ENCODE peak calls at places on chromosomes 7 and 10, in seven cellular contexts. X is kidney glomerular epithelial cell; W is EL; A is tibial nerve; M is activated T-cell treated with anti-CD3 and anti-CD28 coated beads, Interleukin-2, amount 50 U/mL, for 1 hour; J is tibial artery; P is HAP-1. F is an unnamed sample.

GRCh38 chr10:28250782-28251181 is 52.1 kb downstream of the MPP7 start:
- DNase-seq in W (peak), A (no peak), X (peak), J (no peak), M (no peak), P (no peak), F (no peak)

GRCh38 chr7:143511593-143512047 is 33.9 kb downstream of the TAS2R41 start:
- DNase-seq in J (no peak), P (no peak), A (no peak), M (no peak), X (no peak), W (no peak), F (no peak)

GRCh38 chr7:98646465-98646864 is 29.4 kb downstream of the NPTX2 start:
- DNase-seq in M (no peak), X (no peak), J (no peak), W (no peak), P (no peak), A (no peak), F (no peak)

GRCh38 chr10:125113661-125114388 is 46.5 kb downstream of the CTBP2 start:
- DNase-seq in A (peak), W (peak), M (no peak), P (no peak), J (no peak), X (no peak), F (no peak)

GRCh38 chr7:130062246-130062645 is 8.1 kb upstream of the KLHDC10 start:
- DNase-seq in X (no peak), M (no peak), A (no peak), P (no peak), J (no peak), W (no peak), F (no peak)

GRCh38 chr7:946256-946996 is 8.1 kb downstream of the ADAP1 start:
- DNase-seq in J (no peak), A (no peak), W (no peak), X (no peak), P (no peak), M (no peak), F (no peak)

GRCh38 chr10:33353334-33353733 is 18.9 kb upstream of the NRP1 start:
- DNase-seq in P (no peak), J (no peak), M (no peak), W (no peak), A (no peak), X (no peak), F (no peak)

GRCh38 chr7:80386686-80387085 is 125.2 kb downstream of the GNAT3 start:
- DNase-seq in M (no peak), P (no peak), X (no peak), A (no peak), J (no peak), W (peak), F (no peak)

GRCh38 chr7:36723951-36724664 is at the start of gene AOAH:
- DNase-seq in J (peak), M (peak), W (no peak), X (no peak), P (no peak), A (peak), F (no peak)

GRCh38 chr10:121448768-121449456 is 149.3 kb downstream of the FGFR2 start:
- DNase-seq in X (peak), W (no peak), J (no peak), P (no peak), M (no peak), A (no peak), F (no peak)

GRCh38 chr10:86348321-86349210 is 18.0 kb downstream of the GRID1 start:
- DNase-seq in P (no peak), A (no peak), W (no peak), M (no peak), J (no peak), X (no peak), F (no peak)

GRCh38 chr7:28980504-28981281 is 22.6 kb upstream of the TRIL start:
- DNase-seq in J (no peak), M (no peak), X (no peak), P (no peak), W (peak), A (no peak), F (no peak)

GRCh38 chr10:121579656-121580055 is 18.6 kb downstream of the FGFR2 start:
- DNase-seq in A (no peak), X (peak), W (no peak), J (no peak), P (no peak), M (no peak), F (no peak)

GRCh38 chr10:44863344-44864041 is 47.6 kb upstream of the TMEM72 start:
- DNase-seq in J (no peak), P (no peak), M (peak), W (no peak), X (no peak), A (no peak), F (no peak)

GRCh38 chr10:14837003-14837755 is 658 bp downstream of the CDNF start:
- DNase-seq in J (no peak), W (no peak), P (no peak), X (no peak), A (no peak), M (no peak), F (no peak)

GRCh38 chr7:1847260-1848001 is 177.4 kb downstream of the ELFN1 start:
- DNase-seq in W (no peak), M (no peak), A (no peak), J (no peak), X (no peak), P (no peak), F (no peak)

GRCh38 chr7:129279757-129280156 is 54.9 kb downstream of the AHCYL2 start:
- DNase-seq in W (no peak), A (no peak), X (no peak), M (no peak), J (no peak), P (no peak), F (peak)

GRCh38 chr10:63491558-63492316 is 26.0 kb upstream of the JMJD1C start:
- DNase-seq in W (peak), A (peak), X (no peak), M (no peak), J (peak), P (no peak), F (no peak)

GRCh38 chr7:84477786-84478405 is 283.3 kb upstream of the SEMA3A start:
- DNase-seq in W (no peak), A (no peak), P (no peak), J (no peak), X (peak), M (no peak), F (no peak)

F was measured in RCC 7860.